ENCODE peak calls at places on chromosomes 11 and 22, in four cellular contexts. One of them, this sample, is unnamed.

GRCh38 chr22:35037089-35037488 is 28.9 kb upstream of the ISX start:
- DNase-seq in NCI-H1092: no peak
- DNase-seq in activated CD4-positive, alpha-beta T cell treated with anti-CD3 and anti-CD28 coated beads, Interleukin-2, amount 50 U/mL, for 1 hour: no peak
- DNase-seq in astrocyte of the spinal cord: no peak
- DNase-seq in this sample: no peak

GRCh38 chr11:13256216-13256615 is 21.4 kb upstream of the BMAL1 start:
- DNase-seq in NCI-H1092: no peak
- DNase-seq in astrocyte of the spinal cord: no peak
- DNase-seq in activated CD4-positive, alpha-beta T cell treated with anti-CD3 and anti-CD28 coated beads, Interleukin-2, amount 50 U/mL, for 1 hour: no peak
- DNase-seq in this sample: no peak

GRCh38 chr11:24903555-24903954 is 406.7 kb downstream of the LUZP2 start:
- DNase-seq in astrocyte of the spinal cord: no peak
- DNase-seq in activated CD4-positive, alpha-beta T cell treated with anti-CD3 and anti-CD28 coated beads, Interleukin-2, amount 50 U/mL, for 1 hour: no peak
- DNase-seq in NCI-H1092: no peak
- DNase-seq in this sample: no peak

GRCh38 chr11:128356992-128357391 is 230.4 kb downstream of the ETS1 start:
- DNase-seq in astrocyte of the spinal cord: no peak
- DNase-seq in activated CD4-positive, alpha-beta T cell treated with anti-CD3 and anti-CD28 coated beads, Interleukin-2, amount 50 U/mL, for 1 hour: no peak
- DNase-seq in NCI-H1092: no peak
- DNase-seq in this sample: no peak

GRCh38 chr11:12800032-12800671 is 125.9 kb downstream of the TEAD1 start:
- DNase-seq in astrocyte of the spinal cord: peak
- DNase-seq in activated CD4-positive, alpha-beta T cell treated with anti-CD3 and anti-CD28 coated beads, Interleukin-2, amount 50 U/mL, for 1 hour: no peak
- DNase-seq in NCI-H1092: no peak
- DNase-seq in this sample: no peak

GRCh38 chr11:46012185-46012584 is 89.7 kb downstream of the LARGE2 start:
- DNase-seq in activated CD4-positive, alpha-beta T cell treated with anti-CD3 and anti-CD28 coated beads, Interleukin-2, amount 50 U/mL, for 1 hour: no peak
- DNase-seq in NCI-H1092: no peak
- DNase-seq in astrocyte of the spinal cord: no peak
- DNase-seq in this sample: no peak

GRCh38 chr22:28442951-28443876 is 236.4 kb downstream of the TTC28 start:
- DNase-seq in astrocyte of the spinal cord: peak
- DNase-seq in activated CD4-positive, alpha-beta T cell treated with anti-CD3 and anti-CD28 coated beads, Interleukin-2, amount 50 U/mL, for 1 hour: peak
- DNase-seq in NCI-H1092: no peak
- DNase-seq in this sample: no peak

GRCh38 chr11:20367313-20367948 is 3.9 kb downstream of the HTATIP2 start:
- DNase-seq in NCI-H1092: no peak
- DNase-seq in astrocyte of the spinal cord: peak
- DNase-seq in activated CD4-positive, alpha-beta T cell treated with anti-CD3 and anti-CD28 coated beads, Interleukin-2, amount 50 U/mL, for 1 hour: peak
- DNase-seq in this sample: no peak

GRCh38 chr11:86463120-86463519 is 88.4 kb downstream of the CCDC81 start:
- DNase-seq in astrocyte of the spinal cord: no peak
- DNase-seq in activated CD4-positive, alpha-beta T cell treated with anti-CD3 and anti-CD28 coated beads, Interleukin-2, amount 50 U/mL, for 1 hour: no peak
- DNase-seq in NCI-H1092: no peak
- DNase-seq in this sample: no peak

GRCh38 chr22:45656577-45656976 is 15.1 kb upstream of the ATXN10 start:
- DNase-seq in activated CD4-positive, alpha-beta T cell treated with anti-CD3 and anti-CD28 coated beads, Interleukin-2, amount 50 U/mL, for 1 hour: no peak
- DNase-seq in astrocyte of the spinal cord: no peak
- DNase-seq in NCI-H1092: no peak
- DNase-seq in this sample: no peak

GRCh38 chr11:19200410-19201201 is 1.2 kb downstream of the CSRP3 start:
- DNase-seq in NCI-H1092: no peak
- DNase-seq in astrocyte of the spinal cord: peak
- DNase-seq in activated CD4-positive, alpha-beta T cell treated with anti-CD3 and anti-CD28 coated beads, Interleukin-2, amount 50 U/mL, for 1 hour: no peak
- DNase-seq in this sample: no peak

GRCh38 chr11:66956689-66957290 is 1.4 kb downstream of the PC start:
- DNase-seq in activated CD4-positive, alpha-beta T cell treated with anti-CD3 and anti-CD28 coated beads, Interleukin-2, amount 50 U/mL, for 1 hour: no peak
- DNase-seq in astrocyte of the spinal cord: peak
- DNase-seq in NCI-H1092: no peak
- DNase-seq in this sample: no peak

GRCh38 chr11:19466314-19466713 is 225.6 kb upstream of the E2F8 start:
- DNase-seq in NCI-H1092: peak
- DNase-seq in activated CD4-positive, alpha-beta T cell treated with anti-CD3 and anti-CD28 coated beads, Interleukin-2, amount 50 U/mL, for 1 hour: no peak
- DNase-seq in astrocyte of the spinal cord: no peak
- DNase-seq in this sample: no peak

GRCh38 chr11:1060885-1061616 is 13.6 kb upstream of the MUC2 start:
- DNase-seq in NCI-H1092: no peak
- DNase-seq in astrocyte of the spinal cord: peak
- DNase-seq in activated CD4-positive, alpha-beta T cell treated with anti-CD3 and anti-CD28 coated beads, Interleukin-2, amount 50 U/mL, for 1 hour: no peak
- DNase-seq in this sample: no peak

GRCh38 chr11:64406221-64406946 is 47.4 kb downstream of the RPS6KA4 start:
- DNase-seq in NCI-H1092: no peak
- DNase-seq in activated CD4-positive, alpha-beta T cell treated with anti-CD3 and anti-CD28 coated beads, Interleukin-2, amount 50 U/mL, for 1 hour: no peak
- DNase-seq in astrocyte of the spinal cord: no peak
- DNase-seq in this sample: no peak

GRCh38 chr11:129283141-129283540 is 91.0 kb upstream of the ARHGAP32 start:
- DNase-seq in activated CD4-positive, alpha-beta T cell treated with anti-CD3 and anti-CD28 coated beads, Interleukin-2, amount 50 U/mL, for 1 hour: no peak
- DNase-seq in NCI-H1092: no peak
- DNase-seq in astrocyte of the spinal cord: no peak
- DNase-seq in this sample: no peak

GRCh38 chr11:70912226-70912840 is 340.0 kb downstream of the SHANK2 start:
- DNase-seq in activated CD4-positive, alpha-beta T cell treated with anti-CD3 and anti-CD28 coated beads, Interleukin-2, amount 50 U/mL, for 1 hour: no peak
- DNase-seq in NCI-H1092: no peak
- DNase-seq in astrocyte of the spinal cord: peak
- DNase-seq in this sample: no peak

GRCh38 chr11:36426226-36426848 is 83.7 kb downstream of the TRAF6 start:
- DNase-seq in activated CD4-positive, alpha-beta T cell treated with anti-CD3 and anti-CD28 coated beads, Interleukin-2, amount 50 U/mL, for 1 hour: no peak
- DNase-seq in NCI-H1092: no peak
- DNase-seq in astrocyte of the spinal cord: no peak
- DNase-seq in this sample: no peak

GRCh38 chr11:65491614-65492386 is 7.0 kb upstream of the MALAT1 start:
- DNase-seq in activated CD4-positive, alpha-beta T cell treated with anti-CD3 and anti-CD28 coated beads, Interleukin-2, amount 50 U/mL, for 1 hour: no peak
- DNase-seq in NCI-H1092: peak
- DNase-seq in astrocyte of the spinal cord: peak
- DNase-seq in this sample: no peak

GRCh38 chr22:37020192-37020479 is 594 bp downstream of the MPST start:
- DNase-seq in astrocyte of the spinal cord: peak
- DNase-seq in NCI-H1092: no peak
- DNase-seq in activated CD4-positive, alpha-beta T cell treated with anti-CD3 and anti-CD28 coated beads, Interleukin-2, amount 50 U/mL, for 1 hour: no peak
- DNase-seq in this sample: no peak

GRCh38 chr11:128174465-128175101 is 412.8 kb downstream of the ETS1 start:
- DNase-seq in astrocyte of the spinal cord: peak
- DNase-seq in activated CD4-positive, alpha-beta T cell treated with anti-CD3 and anti-CD28 coated beads, Interleukin-2, amount 50 U/mL, for 1 hour: no peak
- DNase-seq in NCI-H1092: no peak
- DNase-seq in this sample: no peak

GRCh38 chr11:61828629-61829407 is 718 bp downstream of the FADS2 start:
- DNase-seq in astrocyte of the spinal cord: peak
- DNase-seq in NCI-H1092: peak
- DNase-seq in activated CD4-positive, alpha-beta T cell treated with anti-CD3 and anti-CD28 coated beads, Interleukin-2, amount 50 U/mL, for 1 hour: peak
- DNase-seq in this sample: peak

GRCh38 chr22:23828800-23829680 is 9.8 kb downstream of the DERL3 start:
- DNase-seq in NCI-H1092: no peak
- DNase-seq in activated CD4-positive, alpha-beta T cell treated with anti-CD3 and anti-CD28 coated beads, Interleukin-2, amount 50 U/mL, for 1 hour: no peak
- DNase-seq in astrocyte of the spinal cord: no peak
- DNase-seq in this sample: no peak